ENCODE peak calls at places on chromosomes 1 and 21, in six cellular contexts. B is CD8-positive, alpha-beta T cell; A is hepatocyte; L is endodermal cell; F is naive thymus-derived CD4-positive, alpha-beta T cell; R is transverse colon. D is an unnamed sample.

GRCh38 chr1:232732344-232732910 is 72.8 kb upstream of the MAP10 start:
- DNase-seq in A (no peak), R (no peak), L (no peak), B (no peak), F (no peak), D (no peak)

GRCh38 chr1:107243461-107243860 is 102.6 kb downstream of the NTNG1 start:
- DNase-seq in R (no peak), L (no peak), A (no peak), B (no peak), F (no peak), D (no peak)

GRCh38 chr1:235941852-235942624 is 75.3 kb upstream of the LYST start:
- DNase-seq in A (no peak), L (no peak), B (no peak), R (no peak), F (no peak), D (no peak)

GRCh38 chr1:159860456-159860855 is 2.0 kb downstream of the VSIG8 start:
- DNase-seq in F (no peak), A (no peak), R (no peak), L (no peak), B (no peak), D (no peak)

GRCh38 chr1:223180803-223181321 is 37.8 kb upstream of the TLR5 start:
- DNase-seq in L (no peak), R (no peak), B (no peak), F (no peak), A (no peak), D (no peak)

GRCh38 chr1:244796719-244797406 is 38.6 kb upstream of the COX20 start:
- DNase-seq in R (peak; percentile 69), A (peak; percentile 76), L (peak; percentile 86), B (peak; percentile 46), F (peak; percentile 23), D (peak; percentile 79)

GRCh38 chr21:42028754-42029385 is 18.7 kb upstream of the ZBTB21 start:
- DNase-seq in R (peak; percentile 30), F (no peak), A (no peak), B (no peak), L (no peak), D (no peak)

GRCh38 chr1:11180342-11180744 is 8.8 kb upstream of the ANGPTL7 start:
- DNase-seq in L (no peak), F (no peak), A (no peak), R (no peak), B (no peak), D (no peak)

GRCh38 chr1:5727871-5728643 is 264.2 kb downstream of the NPHP4 start:
- DNase-seq in F (no peak), B (no peak), R (no peak), L (no peak), A (no peak), D (no peak)

GRCh38 chr1:214636436-214636835 is 33.4 kb downstream of the CENPF start:
- DNase-seq in A (no peak), F (no peak), B (no peak), R (no peak), L (no peak), D (no peak)

GRCh38 chr21:31554511-31555022 is 104.9 kb upstream of the SOD1 start:
- DNase-seq in A (no peak), L (peak; percentile 78), R (no peak), B (no peak), F (no peak), D (peak; percentile 24)

GRCh38 chr1:41312991-41313645 is 48.1 kb upstream of the FOXO6 start:
- DNase-seq in F (no peak), R (no peak), B (no peak), A (no peak), L (no peak), D (no peak)

GRCh38 chr1:217048104-217048707 is 325.0 kb upstream of the ESRRG start:
- DNase-seq in R (no peak), B (no peak), A (no peak), F (no peak), L (peak; percentile 90), D (peak; percentile 53)

GRCh38 chr21:39938086-39938611 is 70.9 kb downstream of the PCP4 start:
- DNase-seq in B (no peak), L (no peak), R (no peak), F (no peak), A (no peak), D (no peak)

GRCh38 chr1:233518344-233518743 is 95.6 kb upstream of the KCNK1 start:
- DNase-seq in R (peak; percentile 22), F (no peak), A (peak; percentile 44), L (peak; percentile 92), B (no peak), D (peak; percentile 68)

GRCh38 chr1:64187646-64188045 is 15.8 kb upstream of the UBE2U start:
- DNase-seq in L (no peak), A (no peak), F (no peak), B (no peak), R (no peak), D (no peak)

GRCh38 chr1:227482021-227482299 is 81.4 kb upstream of the ZNF678 start:
- DNase-seq in F (no peak), A (no peak), L (no peak), B (no peak), R (no peak), D (no peak)

GRCh38 chr21:32412162-32412997 is at the start of gene EVA1C:
- DNase-seq in B (peak; percentile 51), R (peak; percentile 82), F (peak; percentile 72), A (peak; percentile 55), L (peak; percentile 86), D (no peak)

GRCh38 chr1:6614019-6614952 is 755 bp downstream of the PHF13 start:
- DNase-seq in R (peak; percentile 64), A (peak; percentile 74), F (peak; percentile 60), L (peak; percentile 79), B (no peak), D (no peak)

GRCh38 chr21:42079939-42080787 is 9.0 kb downstream of the UMODL1 start:
- DNase-seq in A (no peak), R (no peak), L (peak; percentile 74), F (no peak), B (no peak), D (no peak)

GRCh38 chr1:245957446-245957845 is 549.6 kb downstream of the SMYD3 start:
- DNase-seq in R (no peak), F (no peak), B (no peak), L (no peak), A (no peak), D (no peak)

GRCh38 chr1:223001653-223002634 is 141.1 kb downstream of the TLR5 start:
- DNase-seq in B (no peak), A (no peak), L (peak; percentile 63), F (no peak), R (no peak), D (no peak)

GRCh38 chr21:32087452-32087851 is 191.4 kb downstream of the MIS18A start:
- DNase-seq in F (no peak), B (no peak), A (no peak), R (no peak), L (no peak), D (no peak)

GRCh38 chr1:117284408-117285215 is 73.9 kb upstream of the VTCN1 start:
- DNase-seq in F (no peak), B (no peak), A (peak; percentile 75), L (peak; percentile 59), R (no peak), D (peak; percentile 19)

GRCh38 chr1:8468751-8469150 is 150.8 kb downstream of the SLC45A1 start:
- DNase-seq in F (no peak), L (no peak), R (no peak), B (no peak), A (no peak), D (no peak)
- H3K4me1 ChIP-seq in F (peaks cover 17% of the 10 kb centered on the region), L (peaks cover 13% of the 10 kb centered on the region), R (peaks cover 9% of the 10 kb centered on the region), B (peaks cover 14% of the 10 kb centered on the region), A (peaks cover 19% of the 10 kb centered on the region), D (peaks cover 2% of the 10 kb centered on the region)

GRCh38 chr1:197770243-197770642 is 5.0 kb downstream of the DENND1B start:
- DNase-seq in A (no peak), F (no peak), R (no peak), L (no peak), B (no peak), D (no peak)
- H3K4me1 ChIP-seq in A (no peaks in the 10 kb centered on the region), F (peaks cover 19% of the 10 kb centered on the region), R (peaks cover 37% of the 10 kb centered on the region), L (peaks cover 3% of the 10 kb centered on the region), B (peaks cover 14% of the 10 kb centered on the region), D (peaks cover 13% of the 10 kb centered on the region)

GRCh38 chr1:153546371-153546770 is 765 bp upstream of the S100A4 start:
- DNase-seq in A (no peak), R (no peak), B (no peak), F (no peak), L (no peak), D (no peak)
- H3K4me1 ChIP-seq in A (peaks cover 69% of the 10 kb centered on the region), R (peaks cover 59% of the 10 kb centered on the region), B (peaks cover 55% of the 10 kb centered on the region), F (peaks cover 59% of the 10 kb centered on the region), L (peaks cover 12% of the 10 kb centered on the region), D (peaks cover 11% of the 10 kb centered on the region)

GRCh38 chr1:156681196-156681595 is 4.0 kb upstream of the NES start:
- DNase-seq in F (no peak), R (no peak), B (no peak), A (no peak), L (no peak), D (no peak)
- H3K4me1 ChIP-seq in F (peaks cover 18% of the 10 kb centered on the region), R (peaks cover 19% of the 10 kb centered on the region), B (peaks cover 18% of the 10 kb centered on the region), A (peaks cover 11% of the 10 kb centered on the region), L (no peaks in the 10 kb centered on the region), D (peaks cover 12% of the 10 kb centered on the region)

DNA sequence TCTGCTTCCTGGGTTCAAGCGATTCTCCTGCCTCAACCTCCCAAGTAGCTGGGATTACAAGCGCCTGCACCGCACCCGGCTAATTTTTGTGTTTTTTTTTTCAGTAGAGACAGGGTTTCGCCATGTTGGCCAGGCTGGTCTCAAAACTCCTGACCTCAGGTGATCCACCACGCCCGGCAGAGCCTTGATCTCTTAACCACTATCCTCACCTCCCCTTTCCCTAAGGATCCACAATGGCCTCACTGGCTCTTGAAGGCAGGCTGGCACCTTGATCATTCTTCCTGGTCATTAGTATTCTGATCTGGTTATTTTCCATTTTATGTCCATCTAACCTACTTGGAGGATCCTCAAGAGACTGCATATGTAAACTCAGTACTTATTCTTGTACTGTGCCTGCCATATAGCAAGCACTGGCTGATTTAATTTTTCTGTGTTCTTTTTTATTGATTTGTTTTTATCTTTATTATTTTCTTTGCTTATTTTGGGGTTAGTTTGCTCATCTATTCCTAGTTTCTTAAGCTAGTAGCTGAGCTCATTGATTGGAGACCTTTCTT is 6.3 kb downstream of the RCC1 start:
- DNase-seq in R (no peak), F (no peak), A (no peak), B (no peak), L (peak; percentile 62), D (peak; percentile 52)
- H3K4me1 ChIP-seq in R (peaks cover 39% of the 10 kb centered on the region), F (peaks cover 41% of the 10 kb centered on the region), A (peaks cover 17% of the 10 kb centered on the region), B (peaks cover 53% of the 10 kb centered on the region), L (no peaks in the 10 kb centered on the region), D (peaks cover 28% of the 10 kb centered on the region)

GRCh38 chr1:21941370-21941769 is 4.3 kb upstream of the HSPG2 start:
- DNase-seq in B (no peak), F (no peak), R (no peak), L (no peak), A (no peak), D (no peak)
- H3K4me1 ChIP-seq in B (peaks cover 4% of the 10 kb centered on the region), F (peaks cover 9% of the 10 kb centered on the region), R (peaks cover 29% of the 10 kb centered on the region), L (peaks cover 22% of the 10 kb centered on the region), A (peaks cover 36% of the 10 kb centered on the region), D (peaks cover 19% of the 10 kb centered on the region)

GRCh38 chr1:9689011-9689706 is 37.6 kb downstream of the PIK3CD start:
- DNase-seq in B (peak; percentile 82), L (peak; percentile 97), F (peak; percentile 79), R (peak; percentile 90), A (peak; percentile 90), D (peak; percentile 93)
- H3K4me1 ChIP-seq in B (peaks cover 77% of the 10 kb centered on the region), L (peaks cover 3% of the 10 kb centered on the region), F (peaks cover 59% of the 10 kb centered on the region), R (peaks cover 35% of the 10 kb centered on the region), A (no peaks in the 10 kb centered on the region), D (peaks cover 13% of the 10 kb centered on the region)

D was measured in HAP-1.